ENCODE peak calls at places on chromosome 11, in five cellular contexts. I is GM12878, Y is H1, A is HepG2, X is HCT116. Q is an unnamed sample.

GRCh38 chr11:73854680-73855079 is 22.0 kb downstream of the COA4 start:
- DNase-seq in I (no peak), Y (no peak), A (no peak), X (no peak), Q (no peak)

GRCh38 chr11:70880416-70880815 is 372.0 kb downstream of the SHANK2 start:
- DNase-seq in I (no peak), Y (no peak), A (no peak), X (no peak), Q (no peak)

GRCh38 chr11:2912498-2912897 is 16.7 kb downstream of the PHLDA2 start:
- DNase-seq in I (no peak), Y (no peak), A (peak; percentile 69), X (peak; percentile 87), Q (peak; percentile 87)

GRCh38 chr11:60657880-60658279 is 41.5 kb upstream of the MS4A8 start:
- DNase-seq in I (no peak), Y (no peak), A (peak; percentile 28), X (no peak), Q (no peak)

GRCh38 chr11:47532597-47533213 is 20.2 kb downstream of the CELF1 start:
- DNase-seq in I (no peak), Y (no peak), A (no peak), X (no peak), Q (no peak)

GRCh38 chr11:35006389-35007128 is 90.1 kb downstream of the PDHX start:
- DNase-seq in I (peak; percentile 95), Y (no peak), A (no peak), X (no peak), Q (no peak)

GRCh38 chr11:19284881-19285280 is 44.1 kb upstream of the E2F8 start:
- DNase-seq in I (no peak), Y (no peak), A (no peak), X (no peak), Q (no peak)

GRCh38 chr11:66373261-66373660 is 1.7 kb upstream of the SLC29A2 start:
- DNase-seq in I (no peak), Y (no peak), A (no peak), X (no peak), Q (no peak)

GRCh38 chr11:1217151-1217550 is 5.7 kb upstream of the MUC5B start:
- DNase-seq in I (no peak), Y (no peak), A (no peak), X (no peak), Q (no peak)

GRCh38 chr11:131771471-131771870 is 401.1 kb downstream of the NTM start:
- DNase-seq in I (no peak), Y (no peak), A (no peak), X (no peak), Q (no peak)

GRCh38 chr11:31815743-31816466 is 4.8 kb upstream of the PAX6 start:
- DNase-seq in I (no peak), Y (no peak), A (no peak), X (no peak), Q (peak; percentile 45)

GRCh38 chr11:19740586-19740985 is 27.9 kb downstream of the NAV2 start:
- DNase-seq in I (no peak), Y (no peak), A (no peak), X (no peak), Q (no peak)

GRCh38 chr11:17668166-17668565 is 51.2 kb upstream of the MYOD1 start:
- DNase-seq in I (no peak), Y (no peak), A (no peak), X (no peak), Q (no peak)

GRCh38 chr11:116035972-116036371 is 531.8 kb upstream of the CADM1 start:
- DNase-seq in I (no peak), Y (no peak), A (no peak), X (no peak), Q (no peak)

GRCh38 chr11:114180301-114181055 is 115.7 kb upstream of the NNMT start:
- DNase-seq in I (no peak), Y (no peak), A (peak; percentile 12), X (no peak), Q (no peak)

GRCh38 chr11:9852465-9852864 is 188.6 kb downstream of the SWAP70 start:
- DNase-seq in I (no peak), Y (no peak), A (no peak), X (no peak), Q (no peak)

GRCh38 chr11:14067686-14068085 is 105.2 kb downstream of the SPON1 start:
- DNase-seq in I (no peak), Y (no peak), A (no peak), X (no peak), Q (no peak)

GRCh38 chr11:35173011-35173511 is 34.1 kb downstream of the CD44 start:
- DNase-seq in I (peak; percentile 35), Y (no peak), A (peak; percentile 38), X (no peak), Q (no peak)

GRCh38 chr11:9219572-9219971 is 45.6 kb downstream of the DENND5A start:
- DNase-seq in I (no peak), Y (no peak), A (no peak), X (no peak), Q (no peak)

DNA sequence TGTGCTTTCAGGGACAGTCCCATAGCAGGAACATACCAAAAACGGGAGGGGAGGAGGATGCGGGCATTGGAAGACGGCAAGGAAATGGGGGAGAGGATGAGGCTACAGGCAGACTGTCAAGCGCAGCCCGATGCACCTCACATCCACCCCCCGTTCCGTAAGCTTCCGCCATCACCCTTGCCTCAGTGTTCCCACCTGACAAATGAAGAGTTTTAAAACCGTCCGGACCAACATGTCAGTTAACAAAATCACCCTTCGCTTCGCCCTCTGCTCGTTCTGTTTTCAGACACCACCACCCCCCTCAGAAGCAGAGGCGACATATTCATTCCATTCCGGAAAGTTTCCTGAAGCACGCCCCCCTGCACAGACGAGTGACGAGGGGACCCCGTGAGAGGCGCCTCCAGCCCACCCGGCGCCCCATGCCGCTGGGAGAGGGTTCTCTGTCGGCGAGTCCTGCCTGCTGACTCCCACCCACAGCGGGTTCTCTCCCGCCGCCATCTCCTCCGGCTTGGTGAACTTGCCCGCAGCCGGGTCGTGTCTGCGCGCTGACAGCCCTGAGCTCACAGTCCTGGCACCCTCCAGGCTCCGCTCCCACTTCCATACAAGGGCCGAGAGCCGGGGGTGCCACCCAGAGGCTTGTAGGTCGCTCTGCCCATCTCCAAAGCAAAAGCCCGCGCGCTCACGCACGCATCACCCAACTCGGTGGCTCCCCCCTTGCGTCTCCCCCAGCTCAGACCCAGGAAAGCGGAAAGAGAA is 1.5 kb downstream of the IGSF9B start:
- DNase-seq in I (no peak), Y (no peak), A (no peak), X (no peak), Q (no peak)
- TF ChIP-seq EZH2 in I (no peak), Y (peak; percentile 44), A (no peak), X (no peak), Q (no peak)

GRCh38 chr11:126695293-126695692 is 305.3 kb downstream of the KIRREL3 start:
- DNase-seq in I (no peak), Y (no peak), A (no peak), X (no peak), Q (no peak)

GRCh38 chr11:126696976-126697375 is 303.6 kb downstream of the KIRREL3 start:
- DNase-seq in I (no peak), Y (no peak), A (no peak), X (no peak), Q (no peak)

GRCh38 chr11:126700773-126701554 is 299.6 kb downstream of the KIRREL3 start:
- DNase-seq in I (peak; percentile 42), Y (no peak), A (no peak), X (no peak), Q (no peak)

GRCh38 chr11:126698576-126698975 is 302.0 kb downstream of the KIRREL3 start:
- DNase-seq in I (no peak), Y (no peak), A (no peak), X (no peak), Q (no peak)

DNA sequence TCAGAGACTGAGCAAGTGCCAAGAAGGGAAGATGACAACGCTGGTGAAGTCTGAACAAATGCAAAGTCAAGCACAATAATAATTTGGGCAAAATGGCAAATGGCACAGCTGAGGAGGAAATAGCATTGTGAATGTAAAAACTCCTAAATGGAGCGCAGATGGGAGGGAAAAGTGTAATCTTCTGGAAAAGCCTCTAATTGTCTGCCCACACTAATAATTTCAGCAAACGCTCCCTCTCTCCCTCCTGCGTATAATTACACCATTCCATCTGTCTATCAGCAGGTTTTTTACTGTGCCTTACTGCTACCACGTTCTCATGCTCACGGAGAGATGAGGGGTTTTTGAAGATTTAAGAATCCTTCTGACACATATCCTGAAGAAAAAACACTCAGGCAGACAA is 302.6 kb downstream of the KIRREL3 start:
- DNase-seq in I (no peak), Y (no peak), A (no peak), X (no peak), Q (no peak)
- TF ChIP-seq YY1 in I (no peak), Y (no peak), A (no peak), X (no peak), Q (no peak)

DNA sequence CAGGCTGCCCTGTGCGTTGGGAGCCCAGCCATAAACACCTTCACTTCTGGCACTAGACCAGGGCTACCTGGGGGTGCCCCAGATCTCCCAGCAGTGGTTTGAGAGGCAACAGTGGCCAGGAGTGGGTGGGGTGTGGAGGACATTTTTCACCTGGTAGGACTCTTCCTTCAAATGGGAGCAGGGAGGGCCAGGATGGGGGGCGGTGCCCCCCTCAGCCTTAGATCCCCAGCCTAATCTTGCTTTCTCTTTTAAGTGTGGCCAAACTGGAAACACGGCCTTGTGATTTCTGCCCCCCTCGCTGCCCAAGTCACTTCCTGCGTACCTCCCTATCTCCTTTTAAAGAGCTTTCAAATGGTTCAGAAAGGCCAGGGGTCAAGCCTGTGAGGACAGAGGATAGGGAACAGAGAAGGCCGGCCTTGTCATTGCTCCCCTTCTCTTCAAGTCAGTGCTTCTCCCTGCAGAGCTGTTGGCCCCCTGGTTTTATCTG is 799 bp downstream of the KCNJ5 start:
- DNase-seq in I (no peak), Y (no peak), A (no peak), X (no peak), Q (no peak)
- TF ChIP-seq EZH2 in I (no peak), Y (peak; percentile 32), A (no peak), X (no peak), Q (no peak)

GRCh38 chr11:43957571-43957970 is 15.1 kb downstream of the C11orf96 start:
- DNase-seq in I (no peak), Y (no peak), A (no peak), X (no peak), Q (no peak)

GRCh38 chr11:43962383-43962969 is 20.0 kb downstream of the C11orf96 start:
- DNase-seq in I (no peak), Y (no peak), A (no peak), X (no peak), Q (no peak)

GRCh38 chr11:43963221-43963620 is 20.8 kb downstream of the C11orf96 start:
- DNase-seq in I (no peak), Y (no peak), A (no peak), X (no peak), Q (no peak)

GRCh38 chr11:43955381-43956118 is 13.1 kb downstream of the C11orf96 start:
- DNase-seq in I (no peak), Y (no peak), A (no peak), X (no peak), Q (no peak)

DNA sequence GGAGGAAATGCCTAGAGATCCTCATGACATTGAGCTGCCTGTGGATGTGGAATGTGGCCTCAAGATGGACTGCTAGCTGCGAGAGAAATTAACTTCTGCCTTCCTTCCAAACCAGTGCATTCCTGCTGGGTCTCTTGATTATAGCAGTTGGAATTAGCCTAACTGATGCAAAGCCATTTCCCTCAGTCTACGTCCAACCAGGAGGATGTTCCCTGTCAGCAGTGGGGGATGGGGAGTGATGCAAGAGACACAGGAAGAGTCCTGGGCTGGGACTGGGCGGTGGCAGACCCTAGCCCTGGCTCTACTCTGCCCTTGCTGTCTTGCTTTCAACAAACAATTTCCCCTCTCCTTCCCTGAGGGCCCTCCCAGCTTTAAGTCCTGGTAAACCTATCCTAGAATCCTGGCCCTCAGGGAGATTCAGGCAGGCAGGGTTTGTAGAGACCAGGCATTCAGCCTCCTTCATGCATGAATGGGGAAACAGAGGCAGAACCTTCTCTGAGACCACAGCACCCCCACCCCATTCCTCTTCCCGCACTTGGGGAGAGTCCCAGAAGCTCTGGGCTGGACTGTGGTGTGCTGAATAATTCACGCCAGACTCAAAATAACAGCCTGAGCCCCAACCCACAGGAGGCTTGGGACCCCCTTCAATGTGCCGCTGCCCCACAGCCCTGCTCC is 17.0 kb downstream of the C11orf96 start:
- DNase-seq in I (no peak), Y (no peak), A (no peak), X (no peak), Q (no peak)
- TF ChIP-seq YY1 in I (no peak), Y (no peak), A (no peak), X (no peak), Q (no peak)